ENCODE peak calls at places on chromosomes 13 and 19, in ten cellular contexts. U is KBM-7; E is astrocyte of the spinal cord; D is epithelial cell of esophagus; R is activated CD4-positive, alpha-beta T cell treated with anti-CD3 and anti-CD28 coated beads for 1 hour; J is stimulated activated CD4-positive, alpha-beta T cell treated with anti-CD3 and anti-CD28 coated beads, TNF-alpha, amount 100 ng/mL, for 48 hours; H is ELR; W is iPS-NIHi11; Z is K562; O is stimulated activated CD8-positive, alpha-beta memory T cell treated with anti-CD3 and anti-CD28 coated beads, Interleukin-15, amount 100 ng/mL, for 1 hour. I is an unnamed sample.
A peak's percentile ranks its signal among the peaks of the same experiment; 100 is the strongest.

GRCh38 chr13:49641810-49642291 is 13.5 kb downstream of the ARL11 start:
- DNase-seq in U (peak; percentile 39), E (peak; percentile 56), D (peak; percentile 80), R (no peak), J (no peak), H (peak; percentile 78), W (no peak), Z (peak; percentile 48), O (no peak), I (no peak)

GRCh38 chr13:66344770-66345367 is 885.3 kb downstream of the PCDH9 start:
- DNase-seq in U (no peak), E (no peak), D (no peak), R (no peak), J (no peak), H (no peak), W (no peak), Z (no peak), O (no peak), I (no peak)

GRCh38 chr13:100646030-100646673 is 28.4 kb downstream of the TMTC4 start:
- DNase-seq in U (peak; percentile 18), E (peak; percentile 44), D (peak; percentile 47), R (no peak), J (no peak), H (peak; percentile 49), W (peak; percentile 39), Z (peak; percentile 7), O (no peak), I (peak; percentile 49)

GRCh38 chr13:83879431-83880171 is 2.7 kb downstream of the SLITRK1 start:
- DNase-seq in U (no peak), E (no peak), D (peak; percentile 28), R (no peak), J (no peak), H (peak; percentile 53), W (no peak), Z (no peak), O (no peak), I (no peak)

GRCh38 chr19:16045171-16045570 is 31.1 kb upstream of the TPM4 start:
- DNase-seq in U (no peak), E (no peak), D (no peak), R (no peak), J (no peak), H (no peak), W (no peak), Z (no peak), O (no peak), I (no peak)

GRCh38 chr13:67410645-67411044 is 180.5 kb upstream of the PCDH9 start:
- DNase-seq in U (no peak), E (no peak), D (no peak), R (no peak), J (no peak), H (no peak), W (no peak), Z (no peak), O (no peak), I (no peak)

GRCh38 chr19:33196446-33197193 is 2.5 kb downstream of the LRP3 start:
- DNase-seq in U (no peak), E (no peak), D (no peak), R (no peak), J (no peak), H (no peak), W (no peak), Z (no peak), O (no peak), I (no peak)

GRCh38 chr13:114067381-114067885 is 65.0 kb downstream of the RASA3 start:
- DNase-seq in U (peak; percentile 65), E (peak; percentile 60), D (peak; percentile 18), R (no peak), J (no peak), H (peak; percentile 56), W (no peak), Z (no peak), O (no peak), I (no peak)

GRCh38 chr13:95301135-95301946 is at the start of gene ABCC4:
- DNase-seq in U (peak; percentile 87), E (peak; percentile 68), D (peak; percentile 68), R (peak; percentile 25), J (peak; percentile 29), H (peak; percentile 84), W (peak; percentile 92), Z (peak; percentile 81), O (peak; percentile 4), I (no peak)

GRCh38 chr13:29428310-29428991 is 167.0 kb downstream of the SLC7A1 start:
- DNase-seq in U (no peak), E (no peak), D (peak; percentile 50), R (no peak), J (no peak), H (peak; percentile 29), W (peak; percentile 71), Z (peak; percentile 11), O (no peak), I (no peak)

GRCh38 chr13:97851269-97851668 is 102.2 kb upstream of the IPO5 start:
- DNase-seq in U (peak; percentile 20), E (no peak), D (no peak), R (no peak), J (no peak), H (no peak), W (no peak), Z (no peak), O (no peak), I (no peak)

GRCh38 chr13:110138009-110138699 is 168.8 kb downstream of the COL4A1 start:
- DNase-seq in U (peak; percentile 60), E (peak; percentile 83), D (peak; percentile 84), R (peak; percentile 45), J (peak; percentile 36), H (peak; percentile 88), W (peak; percentile 86), Z (peak; percentile 56), O (peak; percentile 38), I (peak; percentile 76)

GRCh38 chr13:47678201-47678963 is 322.7 kb downstream of the SUCLA2 start:
- DNase-seq in U (no peak), E (peak; percentile 86), D (no peak), R (no peak), J (no peak), H (no peak), W (no peak), Z (no peak), O (no peak), I (no peak)

GRCh38 chr13:86020350-86021002 is 221.3 kb upstream of the SLITRK6 start:
- DNase-seq in U (no peak), E (peak; percentile 90), D (peak; percentile 68), R (no peak), J (no peak), H (peak; percentile 73), W (peak; percentile 7), Z (no peak), O (no peak), I (no peak)

GRCh38 chr19:16018106-16018755 is 58.1 kb upstream of the TPM4 start:
- DNase-seq in U (no peak), E (no peak), D (no peak), R (no peak), J (no peak), H (no peak), W (no peak), Z (no peak), O (no peak), I (no peak)

I was measured in DMS79.